ENCODE peak calls at places on chromosomes 16 and 17, in seven cellular contexts. B is IMR-90, H is mucosa of descending colon, U is iris pigment epithelial cell, T is germinal center, L is GM12891, K is dorsolateral prefrontal cortex. X is an unnamed sample.

GRCh38 chr17:69947027-69947759 is 127.8 kb upstream of the KCNJ16 start:
- DNase-seq in H (no peak), K (no peak), L (no peak), T (no peak), B (peak; percentile 28), U (peak; percentile 45), X (no peak)

GRCh38 chr16:23711785-23712184 is 1.2 kb downstream of the ERN2 start:
- DNase-seq in K (no peak), H (peak; percentile 85), U (no peak), T (no peak), L (no peak), B (no peak), X (no peak)

GRCh38 chr16:89442588-89442987 is 47.8 kb downstream of the ANKRD11 start:
- DNase-seq in K (no peak), H (peak; percentile 52), U (no peak), T (no peak), L (no peak), B (no peak), X (no peak)

GRCh38 chr17:38724337-38724988 is 5.7 kb upstream of the CISD3 start:
- DNase-seq in H (no peak), T (no peak), U (no peak), L (no peak), B (no peak), K (no peak), X (no peak)

GRCh38 chr16:87369117-87369775 is 14.3 kb downstream of the FBXO31 start:
- DNase-seq in T (no peak), K (peak; percentile 77), B (no peak), U (no peak), L (no peak), H (peak; percentile 15), X (no peak)

GRCh38 chr17:18056214-18056613 is 17.0 kb downstream of the GID4 start:
- DNase-seq in U (no peak), L (no peak), B (no peak), H (no peak), T (no peak), K (no peak), X (no peak)

GRCh38 chr17:82823004-82823403 is 16.8 kb downstream of the ZNF750 start:
- DNase-seq in B (no peak), T (no peak), U (no peak), L (no peak), H (peak; percentile 31), K (no peak), X (no peak)

GRCh38 chr17:14298221-14298994 is 2.5 kb upstream of the HS3ST3B1 start:
- DNase-seq in U (no peak), H (peak; percentile 52), T (no peak), L (no peak), K (no peak), B (no peak), X (no peak)

GRCh38 chr16:25066747-25067631 is 44.6 kb upstream of the LCMT1 start:
- DNase-seq in U (peak; percentile 69), L (peak; percentile 92), H (peak; percentile 92), K (peak; percentile 81), T (peak; percentile 93), B (peak; percentile 61), X (peak; percentile 92)

GRCh38 chr16:86068722-86069121 is 169.8 kb downstream of the IRF8 start:
- DNase-seq in B (no peak), H (no peak), U (no peak), L (no peak), K (no peak), T (no peak), X (no peak)

GRCh38 chr17:1779571-1780074 is 17.8 kb downstream of the SERPINF1 start:
- DNase-seq in B (peak; percentile 95), H (no peak), T (no peak), K (no peak), U (peak; percentile 95), L (no peak), X (no peak)

GRCh38 chr17:63693411-63694113 is 6.4 kb downstream of the LIMD2 start:
- DNase-seq in L (no peak), U (no peak), H (no peak), K (no peak), T (no peak), B (no peak), X (no peak)

GRCh38 chr17:78442648-78443128 is 64.2 kb downstream of the PGS1 start:
- DNase-seq in K (no peak), T (no peak), L (no peak), U (peak; percentile 20), B (peak; percentile 88), H (peak; percentile 81), X (peak; percentile 90)

GRCh38 chr16:5944971-5945370 is 847.4 kb upstream of the EEF2KMT start:
- DNase-seq in H (no peak), T (no peak), U (peak; percentile 6), L (no peak), K (no peak), B (no peak), X (no peak)

GRCh38 chr16:58459344-58460218 is 40.4 kb upstream of the NDRG4 start:
- DNase-seq in U (peak; percentile 67), T (no peak), K (peak; percentile 49), B (peak; percentile 43), L (no peak), H (no peak), X (no peak)

GRCh38 chr16:49273771-49274170 is 7.9 kb downstream of the CBLN1 start:
- DNase-seq in H (no peak), K (peak; percentile 88), B (no peak), T (no peak), L (no peak), U (no peak), X (no peak)

GRCh38 chr17:77622627-77623026 is 335.9 kb upstream of the TNRC6C start:
- DNase-seq in H (no peak), U (no peak), K (no peak), L (no peak), B (no peak), T (no peak), X (no peak)

GRCh38 chr17:67605259-67605912 is 112.3 kb upstream of the NOL11 start:
- DNase-seq in T (no peak), K (peak; percentile 14), H (no peak), U (peak; percentile 16), L (no peak), B (no peak), X (no peak)

GRCh38 chr16:89593841-89594240 is 18.3 kb downstream of the CPNE7 start:
- DNase-seq in H (no peak), K (no peak), L (no peak), B (no peak), T (no peak), U (no peak), X (no peak)

GRCh38 chr17:30363715-30364202 is 15.0 kb upstream of the CPD start:
- DNase-seq in B (peak; percentile 95), U (peak; percentile 77), L (no peak), H (peak; percentile 62), K (no peak), T (peak; percentile 54), X (peak; percentile 70)

GRCh38 chr17:43528319-43528987 is 17.7 kb downstream of the ETV4 start:
- DNase-seq in U (peak; percentile 47), K (no peak), L (no peak), H (no peak), B (no peak), T (no peak), X (peak; percentile 64)

GRCh38 chr17:79045830-79046500 is 22.0 kb downstream of the C1QTNF1 start:
- DNase-seq in T (peak; percentile 76), L (peak; percentile 83), B (peak; percentile 57), U (peak; percentile 67), K (peak; percentile 83), H (no peak), X (peak; percentile 86)

GRCh38 chr17:51164911-51165679 is 1.1 kb upstream of the NME2 start:
- DNase-seq in K (peak; percentile 20), T (no peak), B (no peak), U (no peak), L (no peak), H (no peak), X (no peak)

GRCh38 chr17:70074236-70074830 is 692 bp upstream of the KCNJ16 start:
- DNase-seq in T (no peak), K (no peak), H (no peak), L (no peak), B (no peak), U (no peak), X (no peak)

GRCh38 chr16:64669573-64669972 is 452.3 kb downstream of the CDH11 start:
- DNase-seq in H (no peak), K (no peak), U (no peak), B (no peak), T (no peak), L (no peak), X (no peak)

GRCh38 chr17:27585153-27585681 is 45.8 kb upstream of the LGALS9 start:
- DNase-seq in H (no peak), B (no peak), T (peak; percentile 50), K (no peak), U (no peak), L (no peak), X (no peak)

GRCh38 chr17:83183951-83184506 is 104.6 kb downstream of the METRNL start:
- DNase-seq in K (no peak), B (no peak), T (no peak), U (no peak), H (peak; percentile 28), L (no peak), X (no peak)

GRCh38 chr17:36739208-36739607 is 137.8 kb downstream of the MRM1 start:
- DNase-seq in H (no peak), B (no peak), L (no peak), T (no peak), K (no peak), U (no peak), X (no peak)

GRCh38 chr17:21374455-21375161 is 1.5 kb upstream of the KCNJ12 start:
- DNase-seq in U (no peak), B (no peak), L (no peak), H (no peak), T (no peak), K (no peak), X (no peak)

GRCh38 chr17:77314601-77315000 is 173.8 kb downstream of the SEC14L1 start:
- DNase-seq in U (no peak), T (no peak), B (no peak), H (peak; percentile 49), L (no peak), K (no peak), X (peak; percentile 49)

GRCh38 chr16:71431176-71431575 is 10.7 kb downstream of the TLE7 start:
- DNase-seq in H (no peak), T (no peak), L (no peak), K (no peak), B (no peak), U (no peak), X (no peak)

GRCh38 chr16:4488486-4488967 is 12.3 kb downstream of the HMOX2 start:
- DNase-seq in H (no peak), B (peak; percentile 20), U (no peak), T (no peak), K (no peak), L (no peak), X (no peak)

GRCh38 chr16:19515765-19516164 is 6.1 kb downstream of the GDE1 start:
- DNase-seq in K (no peak), L (no peak), H (no peak), U (peak; percentile 72), B (peak; percentile 50), T (no peak), X (no peak)

GRCh38 chr17:57859601-57860413 is 10.0 kb upstream of the MRPS23 start:
- DNase-seq in H (no peak), U (no peak), B (no peak), L (no peak), T (no peak), K (no peak), X (no peak)

GRCh38 chr17:27494192-27495091 is 38.2 kb downstream of the KSR1 start:
- DNase-seq in K (peak; percentile 64), L (no peak), H (peak; percentile 90), B (peak; percentile 42), T (no peak), U (peak; percentile 23), X (peak; percentile 82)

GRCh38 chr17:78142113-78142861 is 3.9 kb upstream of the C17orf99 start:
- DNase-seq in H (peak; percentile 90), T (no peak), B (peak; percentile 81), L (no peak), K (no peak), U (peak; percentile 61), X (peak; percentile 89)

GRCh38 chr17:20944014-20944905 is 98.6 kb downstream of the USP22 start:
- DNase-seq in T (peak; percentile 36), L (no peak), B (no peak), K (peak; percentile 11), H (peak; percentile 62), U (no peak), X (no peak)

X was measured in upper lobe of right lung.